ENCODE peak calls at places on chromosomes 3 and 15, in ten cellular contexts. T, N, D, X, Z, L, W, Y, C and Q are unnamed samples.

GRCh38 chr3:142263126-142263525 is 37.7 kb upstream of the GK5 start:
- DNase-seq in T (no peak), N (peak), D (no peak), X (no peak), Z (no peak), L (no peak), W (no peak), Y (no peak), C (no peak), Q (no peak)

GRCh38 chr3:183884097-183884436 is 613 bp downstream of the PARL start:
- DNase-seq in T (no peak), N (no peak), D (peak), X (no peak), Z (no peak), L (no peak), W (no peak), Y (no peak), C (no peak), Q (no peak)

GRCh38 chr3:109803274-109803673 is 465.9 kb upstream of the DPPA4 start:
- DNase-seq in T (peak), N (peak), D (peak), X (no peak), Z (no peak), L (no peak), W (no peak), Y (no peak), C (no peak), Q (no peak)

GRCh38 chr15:84659904-84660781 is 2.1 kb upstream of the NMB start:
- DNase-seq in T (no peak), N (no peak), D (no peak), X (no peak), Z (no peak), L (no peak), W (no peak), Y (no peak), C (no peak), Q (no peak)

GRCh38 chr3:171284308-171285075 is 175.7 kb downstream of the TNIK start:
- DNase-seq in T (no peak), N (peak), D (peak), X (no peak), Z (no peak), L (no peak), W (no peak), Y (peak), C (peak), Q (peak)

GRCh38 chr3:193987186-193987585 is 148.8 kb upstream of the HES1 start:
- DNase-seq in T (no peak), N (no peak), D (no peak), X (no peak), Z (no peak), L (no peak), W (no peak), Y (peak), C (no peak), Q (no peak)

GRCh38 chr3:167653750-167654149 is at the start of gene WDR49:
- DNase-seq in T (no peak), N (no peak), D (no peak), X (peak), Z (no peak), L (no peak), W (no peak), Y (no peak), C (no peak), Q (no peak)

GRCh38 chr3:138688871-138689299 is 80.3 kb downstream of the FAIM start:
- DNase-seq in T (no peak), N (no peak), D (peak), X (no peak), Z (no peak), L (no peak), W (no peak), Y (no peak), C (no peak), Q (no peak)

GRCh38 chr3:43638594-43639447 is 17.0 kb upstream of the ANO10 start:
- DNase-seq in T (peak), N (peak), D (peak), X (no peak), Z (peak), L (no peak), W (peak), Y (peak), C (no peak), Q (no peak)

GRCh38 chr15:95557226-95558046 is 773.1 kb upstream of the NR2F2 start:
- DNase-seq in T (peak), N (peak), D (no peak), X (no peak), Z (no peak), L (no peak), W (no peak), Y (peak), C (no peak), Q (peak)

GRCh38 chr3:129593595-129594339 is 12.7 kb downstream of the PLXND1 start:
- DNase-seq in T (peak), N (peak), D (peak), X (peak), Z (peak), L (no peak), W (peak), Y (no peak), C (peak), Q (no peak)

GRCh38 chr15:48939686-48940085 is 24.0 kb downstream of the SHC4 start:
- DNase-seq in T (no peak), N (peak), D (no peak), X (no peak), Z (no peak), L (no peak), W (no peak), Y (peak), C (no peak), Q (peak)

GRCh38 chr3:112979244-112979832 is 4.4 kb upstream of the CD200R1 start:
- DNase-seq in T (peak), N (peak), D (peak), X (peak), Z (no peak), L (no peak), W (peak), Y (peak), C (no peak), Q (no peak)

GRCh38 chr3:127750226-127751031 is 71.9 kb downstream of the MGLL start:
- DNase-seq in T (no peak), N (peak), D (peak), X (no peak), Z (no peak), L (no peak), W (no peak), Y (peak), C (no peak), Q (peak)

GRCh38 chr15:101702077-101702476 is 22.2 kb downstream of the TARS3 start:
- DNase-seq in T (no peak), N (peak), D (no peak), X (no peak), Z (no peak), L (no peak), W (no peak), Y (no peak), C (no peak), Q (no peak)

GRCh38 chr3:41317718-41318117 is 118.4 kb downstream of the CTNNB1 start:
- DNase-seq in T (no peak), N (peak), D (no peak), X (no peak), Z (no peak), L (no peak), W (no peak), Y (peak), C (no peak), Q (no peak)

GRCh38 chr3:113140876-113141275 is 70.5 kb upstream of the BOC start:
- DNase-seq in T (no peak), N (peak), D (no peak), X (no peak), Z (no peak), L (no peak), W (no peak), Y (no peak), C (peak), Q (no peak)

GRCh38 chr3:29826712-29827111 is 545.8 kb downstream of the RBMS3 start:
- DNase-seq in T (no peak), N (no peak), D (no peak), X (no peak), Z (no peak), L (no peak), W (no peak), Y (no peak), C (no peak), Q (no peak)

GRCh38 chr15:79872358-79873017 is 24.3 kb downstream of the MTHFS start:
- DNase-seq in T (no peak), N (peak), D (peak), X (no peak), Z (peak), L (no peak), W (peak), Y (no peak), C (no peak), Q (no peak)

GRCh38 chr3:53109822-53110771 is 20.1 kb downstream of the RFT1 start:
- DNase-seq in T (peak), N (no peak), D (peak), X (no peak), Z (no peak), L (no peak), W (peak), Y (peak), C (no peak), Q (peak)

GRCh38 chr15:40032125-40032839 is 6.7 kb downstream of the SRP14 start:
- DNase-seq in T (no peak), N (no peak), D (no peak), X (no peak), Z (no peak), L (no peak), W (no peak), Y (no peak), C (no peak), Q (no peak)

GRCh38 chr3:131110087-131110486 is 83.4 kb downstream of the NEK11 start:
- DNase-seq in T (no peak), N (peak), D (no peak), X (no peak), Z (no peak), L (no peak), W (no peak), Y (peak), C (no peak), Q (no peak)

GRCh38 chr3:171809513-171810277 is 588 bp downstream of the PLD1 start:
- DNase-seq in T (peak), N (peak), D (peak), X (peak), Z (peak), L (peak), W (peak), Y (peak), C (no peak), Q (peak)

GRCh38 chr3:121545049-121545563 is 682 bp downstream of the POLQ start:
- DNase-seq in T (peak), N (peak), D (no peak), X (no peak), Z (no peak), L (no peak), W (no peak), Y (peak), C (no peak), Q (no peak)

GRCh38 chr15:29143909-29144308 is 125.7 kb downstream of the NSMCE3 start:
- DNase-seq in T (no peak), N (peak), D (no peak), X (no peak), Z (no peak), L (no peak), W (no peak), Y (peak), C (no peak), Q (peak)

GRCh38 chr3:138012526-138012925 is 2.6 kb downstream of the CLDN18 start:
- DNase-seq in T (no peak), N (no peak), D (no peak), X (no peak), Z (no peak), L (no peak), W (no peak), Y (no peak), C (no peak), Q (no peak)

GRCh38 chr3:72346526-72346926 is 501.7 kb downstream of the SHQ1 start:
- DNase-seq in T (no peak), N (peak), D (peak), X (no peak), Z (no peak), L (no peak), W (peak), Y (peak), C (peak), Q (peak)

GRCh38 chr3:78066287-78066686 is 1026.4 kb downstream of the ROBO2 start:
- DNase-seq in T (peak), N (no peak), D (no peak), X (no peak), Z (no peak), L (no peak), W (no peak), Y (no peak), C (no peak), Q (no peak)

GRCh38 chr15:34853001-34853758 is 57.8 kb upstream of the ACTC1 start:
- DNase-seq in T (no peak), N (no peak), D (no peak), X (peak), Z (no peak), L (no peak), W (no peak), Y (no peak), C (no peak), Q (no peak)

GRCh38 chr15:64521726-64522164 is 61.4 kb downstream of the ZNF609 start:
- DNase-seq in T (no peak), N (peak), D (no peak), X (no peak), Z (no peak), L (no peak), W (no peak), Y (peak), C (no peak), Q (no peak)

GRCh38 chr15:39095218-39095879 is 485.5 kb upstream of the THBS1 start:
- DNase-seq in T (no peak), N (no peak), D (no peak), X (no peak), Z (no peak), L (no peak), W (no peak), Y (no peak), C (no peak), Q (no peak)

GRCh38 chr15:85555875-85556617 is 175.6 kb downstream of the AKAP13 start:
- DNase-seq in T (no peak), N (no peak), D (no peak), X (no peak), Z (no peak), L (no peak), W (no peak), Y (no peak), C (no peak), Q (no peak)

GRCh38 chr3:169754711-169755110 is 10.1 kb downstream of the TERC start:
- DNase-seq in T (no peak), N (no peak), D (no peak), X (no peak), Z (no peak), L (no peak), W (no peak), Y (no peak), C (no peak), Q (no peak)

GRCh38 chr15:29139540-29140459 is 129.8 kb downstream of the NSMCE3 start:
- DNase-seq in T (peak), N (peak), D (peak), X (peak), Z (peak), L (peak), W (peak), Y (peak), C (no peak), Q (peak)

GRCh38 chr3:98259707-98260106 is 4.3 kb upstream of the OR5H6 start:
- DNase-seq in T (peak), N (no peak), D (peak), X (no peak), Z (no peak), L (no peak), W (no peak), Y (no peak), C (no peak), Q (no peak)